ENCODE peak calls at places on chromosomes 16 and 17, in four cellular contexts. F is brain microvascular endothelial cell, D is adrenal gland, Y is ascending aorta. N is an unnamed sample.

GRCh38 chr16:67277999-67278772 is 1.1 kb upstream of the PLEKHG4 start:
- DNase-seq in F (peak; percentile 60), Y (no peak), D (peak; percentile 72), N (peak; percentile 85)

GRCh38 chr17:19341641-19342610 is 20.6 kb downstream of the B9D1 start:
- DNase-seq in Y (no peak), D (peak; percentile 58), F (no peak), N (no peak)

GRCh38 chr16:15782573-15783365 is 74.1 kb downstream of the MYH11 start:
- DNase-seq in D (no peak), Y (no peak), F (no peak), N (no peak)

GRCh38 chr17:66975614-66976378 is 11.3 kb downstream of the CACNG4 start:
- DNase-seq in Y (no peak), D (no peak), F (no peak), N (no peak)

GRCh38 chr17:31116167-31116566 is 21.4 kb downstream of the NF1 start:
- DNase-seq in F (no peak), D (no peak), Y (no peak), N (no peak)

GRCh38 chr17:39638317-39638716 is 1.4 kb downstream of the STARD3 start:
- DNase-seq in F (no peak), D (no peak), Y (no peak), N (no peak)

GRCh38 chr16:31043898-31044481 is 10.6 kb downstream of the STX4 start:
- DNase-seq in Y (no peak), F (no peak), D (no peak), N (no peak)

GRCh38 chr17:29789186-29790170 is 140.6 kb downstream of the SSH2 start:
- DNase-seq in D (no peak), F (no peak), Y (no peak), N (no peak)

GRCh38 chr16:67326472-67327309 is at the start of the genes KCTD19 and LRRC36:
- DNase-seq in F (no peak), D (peak; percentile 62), Y (no peak), N (peak; percentile 49)

GRCh38 chr17:36697907-36698526 is 96.6 kb downstream of the MRM1 start:
- DNase-seq in D (no peak), Y (no peak), F (no peak), N (no peak)

GRCh38 chr17:31313982-31314787 is at the start of gene EVI2B:
- DNase-seq in Y (no peak), F (peak; percentile 58), D (no peak), N (peak; percentile 31)

GRCh38 chr16:83118365-83118764 is 491.6 kb downstream of the CDH13 start:
- DNase-seq in Y (no peak), F (peak; percentile 56), D (no peak), N (no peak)

GRCh38 chr17:73231363-73231762 is 30.3 kb downstream of the CPSF4L start:
- DNase-seq in D (peak; percentile 52), Y (no peak), F (peak; percentile 17), N (peak; percentile 8)

GRCh38 chr16:4048481-4048880 is 67.8 kb downstream of the ADCY9 start:
- DNase-seq in Y (no peak), D (peak; percentile 11), F (no peak), N (no peak)

GRCh38 chr17:42675984-42676423 is 790 bp downstream of the PLEKHH3 start:
- DNase-seq in F (no peak), Y (no peak), D (peak; percentile 73), N (peak; percentile 59)

GRCh38 chr16:77585379-77585778 is 136.9 kb upstream of the NUDT7 start:
- DNase-seq in D (no peak), F (peak; percentile 92), Y (no peak), N (no peak)

GRCh38 chr17:73641779-73642580 is 2.3 kb downstream of the SDK2 start:
- DNase-seq in Y (no peak), F (no peak), D (no peak), N (no peak)

GRCh38 chr17:2755941-2756724 is 6.7 kb upstream of the CCDC92B start:
- DNase-seq in D (no peak), F (peak; percentile 3), Y (no peak), N (no peak)

GRCh38 chr17:49315551-49315951 is 46.5 kb downstream of the ZNF652 start:
- DNase-seq in F (peak; percentile 86), D (peak; percentile 92), Y (peak; percentile 37), N (peak; percentile 86)

GRCh38 chr16:66695935-66696668 is 441 bp downstream of the CMTM4 start:
- DNase-seq in F (no peak), Y (no peak), D (peak; percentile 56), N (no peak)

GRCh38 chr17:81302861-81303326 is 7.8 kb upstream of the SLC38A10 start:
- DNase-seq in Y (no peak), D (no peak), F (no peak), N (no peak)

GRCh38 chr16:27318399-27319256 is 4.9 kb downstream of the IL4R start:
- DNase-seq in F (peak; percentile 56), Y (peak; percentile 22), D (peak; percentile 70), N (no peak)

GRCh38 chr17:42474270-42474669 is 15.6 kb downstream of the ATP6V0A1 start:
- DNase-seq in F (no peak), Y (no peak), D (no peak), N (no peak)

GRCh38 chr16:10979717-10980601 is 35.6 kb downstream of the CLEC16A start:
- DNase-seq in Y (peak; percentile 72), F (no peak), D (no peak), N (no peak)

GRCh38 chr17:47674503-47674902 is 19.5 kb upstream of the TBKBP1 start:
- DNase-seq in F (no peak), Y (no peak), D (no peak), N (no peak)

GRCh38 chr17:8125947-8126305 is 2.0 kb upstream of the HES7 start:
- DNase-seq in F (no peak), D (peak; percentile 62), Y (no peak), N (peak; percentile 36)

GRCh38 chr16:77977336-77977735 is 45.0 kb upstream of the CLEC3A start:
- DNase-seq in Y (no peak), F (no peak), D (no peak), N (no peak)

GRCh38 chr17:48663134-48663924 is 37.2 kb upstream of the HOXB9 start:
- DNase-seq in D (no peak), F (no peak), Y (no peak), N (no peak)

GRCh38 chr17:43406676-43407645 is 8.2 kb downstream of the ARL4D start:
- DNase-seq in Y (no peak), F (peak; percentile 42), D (no peak), N (peak; percentile 56)

GRCh38 chr17:60901222-60901621 is 223.6 kb downstream of the BCAS3 start:
- DNase-seq in Y (no peak), D (no peak), F (no peak), N (no peak)

GRCh38 chr17:41126412-41126811 is 2.4 kb upstream of the KRTAP4-12 start:
- DNase-seq in D (no peak), F (no peak), Y (no peak), N (no peak)

GRCh38 chr17:56880571-56880970 is 33.3 kb downstream of the TRIM25 start:
- DNase-seq in F (no peak), D (no peak), Y (no peak), N (no peak)

GRCh38 chr17:39652635-39653315 is 12.4 kb upstream of the TCAP start:
- DNase-seq in F (no peak), D (no peak), Y (no peak), N (no peak)

GRCh38 chr17:27296427-27296979 is 2.6 kb downstream of the WSB1 start:
- DNase-seq in Y (no peak), D (no peak), F (peak; percentile 25), N (no peak)

GRCh38 chr17:59330314-59330942 is 1.0 kb upstream of the YPEL2 start:
- DNase-seq in D (peak; percentile 90), Y (peak; percentile 22), F (no peak), N (no peak)
- H3K4me3 ChIP-seq in D (no peak overlapping the region), Y (peak overlapping the region; percentile 99), F (no peak overlapping the region), N (no peak overlapping the region)

GRCh38 chr16:18783430-18784341 is 6.4 kb downstream of the RPS15A start:
- DNase-seq in D (no peak), F (no peak), Y (no peak), N (no peak)
- H3K36me3 ChIP-seq in D (peaks cover 64% of the 10 kb centered on the region), F (peaks cover 62% of the 10 kb centered on the region), Y (peaks cover 66% of the 10 kb centered on the region), N (peaks cover 73% of the 10 kb centered on the region)

GRCh38 chr17:79897243-79898063 is 58.2 kb upstream of the CBX4 start:
- DNase-seq in Y (no peak), D (no peak), F (no peak), N (no peak)
- H3K27me3 ChIP-seq in Y (no peaks in the 10 kb centered on the region), D (peaks cover 10% of the 10 kb centered on the region), F (no peaks in the 10 kb centered on the region), N (peaks cover 11% of the 10 kb centered on the region)

GRCh38 chr17:20916383-20916782 is 126.4 kb downstream of the USP22 start:
- DNase-seq in F (no peak), Y (no peak), D (no peak), N (no peak)
- H3K4me3 ChIP-seq in F (no peak overlapping the region), Y (no peak overlapping the region), D (no peak overlapping the region), N (peak overlapping the region; percentile 3)

DNA sequence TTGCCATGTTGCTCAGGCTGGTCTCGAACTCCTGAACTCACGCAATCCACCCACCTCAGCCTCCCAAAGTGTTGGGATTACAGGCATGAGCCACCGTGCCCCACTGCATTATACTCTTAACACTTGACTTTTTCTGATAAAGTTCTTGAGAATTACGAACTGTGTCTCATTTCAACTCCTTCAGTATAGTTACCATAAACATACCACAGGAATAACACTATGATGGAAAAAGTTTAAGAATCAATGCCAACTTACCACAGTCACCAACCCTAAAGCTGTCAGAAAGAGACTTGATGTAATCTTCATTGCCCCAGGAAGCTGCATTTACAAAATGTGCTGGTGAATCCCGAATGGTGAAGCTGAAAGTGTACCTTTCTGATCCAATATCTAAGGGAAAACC is 10.2 kb downstream of the MEIOB start:
- DNase-seq in F (no peak), Y (no peak), D (no peak), N (no peak)
- H3K36me3 ChIP-seq in F (no peaks in the 10 kb centered on the region), Y (no peaks in the 10 kb centered on the region), D (no peaks in the 10 kb centered on the region), N (no peaks in the 10 kb centered on the region)

GRCh38 chr17:38605852-38606645 is at the start of gene SRCIN1:
- DNase-seq in D (no peak), F (no peak), Y (no peak), N (peak; percentile 76)

GRCh38 chr17:38602862-38603785 is 2.6 kb downstream of the SRCIN1 start:
- DNase-seq in D (no peak), F (no peak), Y (no peak), N (no peak)

GRCh38 chr17:38605230-38605851 is 411 bp downstream of the SRCIN1 start:
- DNase-seq in D (no peak), Y (no peak), F (no peak), N (no peak)

GRCh38 chr17:38603786-38604478 is 1.8 kb downstream of the SRCIN1 start:
- DNase-seq in D (no peak), Y (no peak), F (no peak), N (no peak)

GRCh38 chr17:38604479-38605229 is 1.1 kb downstream of the SRCIN1 start:
- DNase-seq in Y (no peak), F (no peak), D (no peak), N (no peak)
- H3K27me3 ChIP-seq in Y (peaks cover 27% of the 10 kb centered on the region), F (peaks cover 62% of the 10 kb centered on the region), D (peaks cover 37% of the 10 kb centered on the region), N (peaks cover 4% of the 10 kb centered on the region)